ENCODE peak calls at places on chromosome 22, in six cellular contexts. One of them, this sample, is unnamed.

GRCh38 chr22:33271390-33272161 is 213.4 kb upstream of the SYN3 start:
- DNase-seq in HepG2: no peak
- DNase-seq in H1: no peak
- DNase-seq in GM12878: peak; percentile 95
- DNase-seq in GM12892: peak; percentile 21
- DNase-seq in K562: no peak
- DNase-seq in this sample: peak; percentile 28

GRCh38 chr22:32823024-32823730 is 21.7 kb downstream of the TIMP3 start:
- DNase-seq in HepG2: peak; percentile 62
- DNase-seq in H1: peak; percentile 70
- DNase-seq in GM12878: no peak
- DNase-seq in GM12892: no peak
- DNase-seq in K562: peak; percentile 61
- DNase-seq in this sample: no peak

GRCh38 chr22:20868225-20868944 is 9.6 kb downstream of the SNAP29 start:
- DNase-seq in HepG2: no peak
- DNase-seq in H1: no peak
- DNase-seq in GM12878: no peak
- DNase-seq in K562: no peak
- DNase-seq in GM12892: no peak
- DNase-seq in this sample: no peak

GRCh38 chr22:48749555-48750227 is 1078.0 kb downstream of the BRD1 start:
- DNase-seq in GM12892: no peak
- DNase-seq in HepG2: no peak
- DNase-seq in H1: no peak
- DNase-seq in GM12878: no peak
- DNase-seq in K562: no peak
- DNase-seq in this sample: no peak

GRCh38 chr22:28249402-28249801 is 330.3 kb upstream of the PITPNB start:
- DNase-seq in GM12892: no peak
- DNase-seq in K562: no peak
- DNase-seq in GM12878: no peak
- DNase-seq in H1: no peak
- DNase-seq in HepG2: no peak
- DNase-seq in this sample: no peak

GRCh38 chr22:33124471-33124870 is 66.3 kb upstream of the SYN3 start:
- DNase-seq in GM12892: no peak
- DNase-seq in GM12878: no peak
- DNase-seq in HepG2: no peak
- DNase-seq in K562: no peak
- DNase-seq in H1: no peak
- DNase-seq in this sample: no peak

GRCh38 chr22:27269751-27270586 is 531.6 kb downstream of the MN1 start:
- DNase-seq in K562: no peak
- DNase-seq in GM12878: no peak
- DNase-seq in HepG2: no peak
- DNase-seq in GM12892: no peak
- DNase-seq in H1: no peak
- DNase-seq in this sample: no peak

GRCh38 chr22:38611559-38611958 is 41.6 kb upstream of the DMC1 start:
- DNase-seq in GM12892: no peak
- DNase-seq in K562: no peak
- DNase-seq in H1: no peak
- DNase-seq in HepG2: no peak
- DNase-seq in GM12878: no peak
- DNase-seq in this sample: no peak

GRCh38 chr22:39984006-39984405 is 10.7 kb upstream of the FAM83F start:
- DNase-seq in GM12878: no peak
- DNase-seq in HepG2: no peak
- DNase-seq in GM12892: no peak
- DNase-seq in K562: peak; percentile 50
- DNase-seq in H1: no peak
- DNase-seq in this sample: no peak

GRCh38 chr22:44570476-44571445 is 72.7 kb upstream of the RTL6 start:
- DNase-seq in GM12878: no peak
- DNase-seq in HepG2: no peak
- DNase-seq in H1: no peak
- DNase-seq in GM12892: no peak
- DNase-seq in K562: no peak
- DNase-seq in this sample: no peak

GRCh38 chr22:41947181-41948080 is 479 bp upstream of the CENPM start:
- DNase-seq in GM12878: no peak
- DNase-seq in HepG2: no peak
- DNase-seq in H1: no peak
- DNase-seq in K562: peak; percentile 20
- DNase-seq in GM12892: no peak
- DNase-seq in this sample: no peak

GRCh38 chr22:40019100-40019499 is 24.3 kb downstream of the FAM83F start:
- DNase-seq in HepG2: no peak
- DNase-seq in H1: no peak
- DNase-seq in K562: no peak
- DNase-seq in GM12878: no peak
- DNase-seq in GM12892: no peak
- DNase-seq in this sample: no peak

GRCh38 chr22:19747574-19747973 is 13.0 kb upstream of the TBX1 start:
- DNase-seq in H1: no peak
- DNase-seq in GM12878: no peak
- DNase-seq in K562: no peak
- DNase-seq in HepG2: no peak
- DNase-seq in GM12892: no peak
- DNase-seq in this sample: no peak

GRCh38 chr22:40469181-40469580 is 98.8 kb downstream of the SGSM3 start:
- DNase-seq in GM12878: no peak
- DNase-seq in HepG2: no peak
- DNase-seq in K562: peak; percentile 77
- DNase-seq in GM12892: no peak
- DNase-seq in H1: no peak
- DNase-seq in this sample: no peak

GRCh38 chr22:40040927-40041326 is 46.2 kb downstream of the FAM83F start:
- DNase-seq in GM12878: no peak
- DNase-seq in H1: no peak
- DNase-seq in K562: peak; percentile 82
- DNase-seq in HepG2: no peak
- DNase-seq in GM12892: no peak
- DNase-seq in this sample: no peak

GRCh38 chr22:49155809-49156580 is 671.7 kb downstream of the BRD1 start:
- DNase-seq in GM12878: no peak
- DNase-seq in H1: no peak
- DNase-seq in HepG2: no peak
- DNase-seq in GM12892: no peak
- DNase-seq in K562: no peak
- DNase-seq in this sample: no peak

GRCh38 chr22:41361716-41362310 is 19.9 kb upstream of the TEF start:
- DNase-seq in GM12878: no peak
- DNase-seq in H1: no peak
- DNase-seq in K562: no peak
- DNase-seq in HepG2: no peak
- DNase-seq in GM12892: no peak
- DNase-seq in this sample: no peak

GRCh38 chr22:42214625-42215415 is 55.6 kb downstream of the TCF20 start:
- DNase-seq in HepG2: no peak
- DNase-seq in GM12892: no peak
- DNase-seq in GM12878: no peak
- DNase-seq in H1: no peak
- DNase-seq in K562: no peak
- DNase-seq in this sample: no peak

GRCh38 chr22:44532466-44533025 is 34.5 kb upstream of the RTL6 start:
- DNase-seq in K562: no peak
- DNase-seq in HepG2: no peak
- DNase-seq in H1: no peak
- DNase-seq in GM12892: no peak
- DNase-seq in GM12878: no peak
- DNase-seq in this sample: no peak

GRCh38 chr22:37520754-37521153 is 1.5 kb upstream of the CARD10 start:
- DNase-seq in GM12878: no peak
- DNase-seq in K562: peak; percentile 36
- DNase-seq in HepG2: no peak
- DNase-seq in H1: no peak
- DNase-seq in GM12892: no peak
- DNase-seq in this sample: no peak

GRCh38 chr22:30038219-30038618 is 42.0 kb upstream of the HORMAD2 start:
- DNase-seq in GM12892: no peak
- DNase-seq in GM12878: no peak
- DNase-seq in HepG2: no peak
- DNase-seq in K562: no peak
- DNase-seq in H1: no peak
- DNase-seq in this sample: no peak

GRCh38 chr22:32567544-32567943 is 92.9 kb downstream of the FBXO7 start:
- DNase-seq in GM12878: no peak
- DNase-seq in GM12892: no peak
- DNase-seq in K562: no peak
- DNase-seq in HepG2: no peak
- DNase-seq in H1: no peak
- DNase-seq in this sample: no peak

GRCh38 chr22:48739348-48740085 is 1088.2 kb downstream of the BRD1 start:
- DNase-seq in HepG2: no peak
- DNase-seq in K562: no peak
- DNase-seq in GM12878: no peak
- DNase-seq in H1: no peak
- DNase-seq in GM12892: no peak
- DNase-seq in this sample: no peak

DNA sequence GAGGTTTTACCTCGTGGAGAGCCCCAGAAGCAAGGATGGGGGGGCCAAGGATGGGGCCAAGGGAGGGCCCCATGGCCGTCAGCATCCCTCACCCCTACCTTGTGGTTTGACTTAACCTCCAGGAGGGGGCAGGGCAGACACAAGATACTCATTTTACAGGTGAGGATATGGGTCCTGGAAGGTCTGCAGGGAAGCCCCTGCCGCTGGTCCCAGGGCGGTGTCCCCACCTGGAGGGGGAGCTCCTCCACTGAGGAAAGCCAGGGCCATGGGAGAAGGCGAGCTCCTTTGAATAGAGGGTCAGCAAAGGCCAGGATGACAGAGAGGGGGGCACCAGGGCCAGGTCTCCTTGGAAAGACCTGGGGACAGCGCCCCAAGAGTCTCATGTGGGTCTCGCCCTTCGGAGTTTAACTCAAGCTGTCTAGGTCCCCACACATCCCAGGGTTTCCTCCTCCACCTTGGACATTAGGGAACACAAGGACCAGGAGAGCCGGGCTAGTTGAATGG is 5.9 kb upstream of the ADORA2A start:
- DNase-seq in K562: peak; percentile 48
- DNase-seq in GM12878: no peak
- DNase-seq in GM12892: peak; percentile 64
- DNase-seq in H1: peak; percentile 84
- DNase-seq in HepG2: peak; percentile 73
- DNase-seq in this sample: peak; percentile 67
- TF ChIP-seq TAF1 in K562: no peak
- TF ChIP-seq TAF1 in GM12878: no peak
- TF ChIP-seq TAF1 in GM12892: no peak
- TF ChIP-seq TAF1 in H1: no peak
- TF ChIP-seq TAF1 in HepG2: no peak
- TF ChIP-seq TAF1 in this sample: no peak

GRCh38 chr22:35350539-35351503 is 30.1 kb upstream of the HMOX1 start:
- DNase-seq in HepG2: peak; percentile 79
- DNase-seq in GM12892: peak; percentile 97
- DNase-seq in H1: peak; percentile 94
- DNase-seq in GM12878: peak; percentile 58
- DNase-seq in K562: peak; percentile 91
- DNase-seq in this sample: peak; percentile 95
- TF ChIP-seq POLR2A in HepG2: peak; percentile 50
- TF ChIP-seq POLR2A in GM12892: no peak
- TF ChIP-seq POLR2A in H1: no peak
- TF ChIP-seq POLR2A in GM12878: no peak
- TF ChIP-seq POLR2A in K562: no peak
- TF ChIP-seq POLR2A in this sample: no peak

DNA sequence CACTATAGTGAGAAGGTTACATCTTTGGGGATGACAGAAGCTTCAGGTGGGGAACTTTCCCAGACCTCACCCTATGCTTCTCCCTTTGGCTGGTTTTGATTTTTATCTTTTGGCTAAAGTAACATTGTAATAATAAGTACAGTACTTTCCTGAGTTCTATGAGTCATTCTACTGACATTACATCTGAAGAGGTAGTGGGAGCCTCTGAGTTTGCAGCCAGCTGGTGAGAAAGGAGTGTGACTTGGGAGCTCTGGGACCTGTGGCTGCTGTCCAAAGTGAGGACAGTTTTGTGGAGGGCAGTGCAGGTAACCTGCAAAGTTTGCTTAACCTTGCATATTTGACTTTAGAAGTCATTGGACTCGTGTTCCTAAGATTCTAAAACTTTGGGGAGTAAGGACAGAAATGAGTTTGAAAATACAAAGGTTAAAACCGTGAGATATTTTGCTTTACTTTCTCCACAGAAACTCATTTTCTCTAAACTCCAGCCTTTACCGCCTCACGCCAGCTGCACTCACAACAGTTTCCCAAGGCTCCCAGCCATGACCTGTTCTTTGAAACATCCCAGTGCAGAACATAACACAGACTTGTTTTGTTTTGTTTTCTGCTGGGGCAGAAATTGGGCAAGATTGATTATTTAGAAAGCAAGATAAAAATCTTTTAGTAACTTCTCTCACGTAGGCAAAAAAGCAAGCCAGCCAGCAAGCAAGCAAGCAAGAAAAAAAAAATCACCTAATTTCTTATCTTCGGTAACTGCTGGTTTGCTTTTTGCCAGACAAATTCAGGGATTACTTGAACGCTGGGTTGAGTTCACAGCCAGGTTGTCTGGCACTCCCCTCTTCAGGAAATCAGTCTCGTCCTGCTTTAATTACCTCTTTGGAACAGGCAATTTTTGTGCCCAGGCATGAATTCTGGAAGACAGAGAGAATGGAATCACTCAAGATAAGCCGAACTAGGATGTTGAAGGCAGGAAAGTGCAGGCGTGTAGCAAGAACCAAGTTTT is 478.3 kb upstream of the ISX start:
- DNase-seq in HepG2: no peak
- DNase-seq in GM12892: no peak
- DNase-seq in K562: no peak
- DNase-seq in H1: no peak
- DNase-seq in GM12878: no peak
- DNase-seq in this sample: no peak
- TF ChIP-seq POLR2AphosphoS5 in HepG2: no peak
- TF ChIP-seq POLR2AphosphoS5 in GM12892: no peak
- TF ChIP-seq POLR2AphosphoS5 in K562: no peak
- TF ChIP-seq POLR2AphosphoS5 in H1: no peak
- TF ChIP-seq POLR2AphosphoS5 in GM12878: no peak
- TF ChIP-seq POLR2AphosphoS5 in this sample: no peak

GRCh38 chr22:46586531-46587011 is 33.6 kb upstream of the GRAMD4 start:
- DNase-seq in K562: no peak
- DNase-seq in H1: no peak
- DNase-seq in GM12892: no peak
- DNase-seq in GM12878: no peak
- DNase-seq in HepG2: no peak
- DNase-seq in this sample: no peak

GRCh38 chr22:46587067-46587471 is 33.1 kb upstream of the GRAMD4 start:
- DNase-seq in HepG2: no peak
- DNase-seq in K562: no peak
- DNase-seq in H1: no peak
- DNase-seq in GM12878: peak; percentile 69
- DNase-seq in GM12892: peak; percentile 81
- DNase-seq in this sample: peak; percentile 83

GRCh38 chr22:46585340-46586122 is 34.7 kb upstream of the GRAMD4 start:
- DNase-seq in HepG2: no peak
- DNase-seq in H1: peak; percentile 43
- DNase-seq in GM12878: no peak
- DNase-seq in GM12892: no peak
- DNase-seq in K562: no peak
- DNase-seq in this sample: no peak

GRCh38 chr22:46587492-46588278 is 32.5 kb upstream of the GRAMD4 start:
- DNase-seq in HepG2: no peak
- DNase-seq in GM12892: peak; percentile 91
- DNase-seq in H1: no peak
- DNase-seq in GM12878: peak; percentile 35
- DNase-seq in K562: no peak
- DNase-seq in this sample: peak; percentile 83

GRCh38 chr22:46586123-46586519 is 34.1 kb upstream of the GRAMD4 start:
- DNase-seq in H1: no peak
- DNase-seq in GM12892: no peak
- DNase-seq in HepG2: no peak
- DNase-seq in GM12878: no peak
- DNase-seq in K562: no peak
- DNase-seq in this sample: no peak
- TF ChIP-seq TAF1 in H1: no peak
- TF ChIP-seq TAF1 in GM12892: no peak
- TF ChIP-seq TAF1 in HepG2: no peak
- TF ChIP-seq TAF1 in GM12878: no peak
- TF ChIP-seq TAF1 in K562: no peak
- TF ChIP-seq TAF1 in this sample: no peak